ENCODE peak calls at places on chromosomes 12 and 14, in ten cellular contexts. K is EL; T is stimulated activated CD4-positive, alpha-beta T cell treated with anti-CD3 and anti-CD28 coated beads, Interleukin-4, amount 100 ng/mL, for 4 hours; W is osteocyte; Z is NCI-H1436 treated with DMSO at 0.1 percent for 48 hours; L is GM03348; O is non-pigmented ciliary epithelial cell; S is activated CD8-positive, alpha-beta T cell treated with anti-CD3 and anti-CD28 coated beads, Interleukin-2, amount 10 ng/mL, durations not matched to agents 7 days and 5 days; R is astrocyte of the spinal cord; D is HS-5. Q is an unnamed sample.

GRCh38 chr12:92396647-92397258 is 251.1 kb upstream of the BTG1 start:
- DNase-seq in K (peak), T (peak), W (no peak), Z (no peak), L (peak), O (peak), S (no peak), R (peak), D (peak), Q (no peak)

GRCh38 chr14:37721976-37722659 is 126.7 kb downstream of the TTC6 start:
- DNase-seq in K (peak), T (no peak), W (no peak), Z (no peak), L (no peak), O (no peak), S (no peak), R (no peak), D (no peak), Q (no peak)

GRCh38 chr12:2959508-2960431 is 573 bp downstream of the TEAD4 start:
- DNase-seq in K (peak), T (no peak), W (peak), Z (no peak), L (peak), O (no peak), S (no peak), R (peak), D (no peak), Q (peak)

GRCh38 chr14:72932893-72933292 is 6.6 kb downstream of the DCAF4 start:
- DNase-seq in K (no peak), T (no peak), W (no peak), Z (no peak), L (no peak), O (no peak), S (no peak), R (no peak), D (no peak), Q (no peak)

GRCh38 chr14:101022916-101023435 is 119.5 kb upstream of the RTL1 start:
- DNase-seq in K (no peak), T (no peak), W (peak), Z (no peak), L (no peak), O (no peak), S (no peak), R (no peak), D (no peak), Q (no peak)

GRCh38 chr12:12764824-12765223 is 20.6 kb upstream of the APOLD1 start:
- DNase-seq in K (no peak), T (no peak), W (no peak), Z (no peak), L (no peak), O (no peak), S (no peak), R (no peak), D (no peak), Q (no peak)

GRCh38 chr12:89965993-89966392 is 257.4 kb upstream of the ATP2B1 start:
- DNase-seq in K (no peak), T (no peak), W (no peak), Z (no peak), L (no peak), O (no peak), S (no peak), R (no peak), D (no peak), Q (no peak)

GRCh38 chr14:94345344-94346072 is 22.4 kb upstream of the SERPINA6 start:
- DNase-seq in K (peak), T (peak), W (peak), Z (no peak), L (peak), O (peak), S (no peak), R (peak), D (peak), Q (no peak)

GRCh38 chr12:3680919-3681594 is 71.9 kb downstream of the CRACR2A start:
- DNase-seq in K (no peak), T (no peak), W (peak), Z (no peak), L (no peak), O (no peak), S (no peak), R (peak), D (no peak), Q (no peak)

GRCh38 chr12:39619316-39619659 is 315 bp downstream of the ABCD2 start:
- DNase-seq in K (no peak), T (no peak), W (no peak), Z (no peak), L (no peak), O (no peak), S (peak), R (no peak), D (no peak), Q (peak)

GRCh38 chr14:90193925-90194324 is 62.4 kb upstream of the PSMC1 start:
- DNase-seq in K (no peak), T (no peak), W (no peak), Z (no peak), L (no peak), O (no peak), S (no peak), R (no peak), D (no peak), Q (no peak)

GRCh38 chr12:9751204-9752144 is 9.2 kb downstream of the CD69 start:
- DNase-seq in K (peak), T (peak), W (no peak), Z (no peak), L (peak), O (no peak), S (peak), R (peak), D (no peak), Q (no peak)

GRCh38 chr14:52391866-52392600 is 77.9 kb downstream of the PTGER2 start:
- DNase-seq in K (peak), T (no peak), W (no peak), Z (no peak), L (peak), O (no peak), S (no peak), R (peak), D (peak), Q (no peak)

GRCh38 chr12:74790958-74791357 is 253.3 kb downstream of the ATXN7L3B start:
- DNase-seq in K (no peak), T (no peak), W (no peak), Z (no peak), L (no peak), O (no peak), S (no peak), R (no peak), D (no peak), Q (no peak)

GRCh38 chr12:27237790-27238771 is 6.0 kb upstream of the STK38L start:
- DNase-seq in K (no peak), T (no peak), W (no peak), Z (no peak), L (no peak), O (no peak), S (no peak), R (no peak), D (no peak), Q (no peak)

GRCh38 chr14:55416866-55417265 is 5.2 kb upstream of the ATG14 start:
- DNase-seq in K (peak), T (no peak), W (no peak), Z (no peak), L (no peak), O (no peak), S (peak), R (no peak), D (no peak), Q (no peak)

GRCh38 chr12:109722753-109723109 is 9.1 kb downstream of the FAM222A start:
- DNase-seq in K (no peak), T (no peak), W (no peak), Z (no peak), L (no peak), O (no peak), S (no peak), R (no peak), D (no peak), Q (no peak)

GRCh38 chr14:68232643-68233055 is 413.1 kb downstream of the RAD51B start:
- DNase-seq in K (peak), T (peak), W (no peak), Z (no peak), L (peak), O (peak), S (no peak), R (peak), D (peak), Q (peak)

GRCh38 chr12:69459477-69459876 is 10.7 kb upstream of the FRS2 start:
- DNase-seq in K (no peak), T (no peak), W (no peak), Z (no peak), L (no peak), O (no peak), S (no peak), R (no peak), D (no peak), Q (peak)

GRCh38 chr12:91406920-91407341 is 224.3 kb upstream of the DCN start:
- DNase-seq in K (peak), T (peak), W (no peak), Z (peak), L (no peak), O (no peak), S (no peak), R (peak), D (peak), Q (no peak)

GRCh38 chr12:47904647-47905312 is at the start of gene VDR:
- DNase-seq in K (peak), T (peak), W (no peak), Z (peak), L (peak), O (no peak), S (peak), R (peak), D (peak), Q (peak)

GRCh38 chr14:55976619-55977018 is 141.6 kb upstream of the PELI2 start:
- DNase-seq in K (no peak), T (no peak), W (no peak), Z (no peak), L (no peak), O (no peak), S (no peak), R (no peak), D (no peak), Q (no peak)

GRCh38 chr12:76470028-76470939 is 89.3 kb downstream of the OSBPL8 start:
- DNase-seq in K (peak), T (peak), W (no peak), Z (no peak), L (peak), O (peak), S (no peak), R (peak), D (peak), Q (no peak)

GRCh38 chr12:6434205-6435180 is 10.3 kb upstream of the CD27 start:
- DNase-seq in K (no peak), T (peak), W (no peak), Z (no peak), L (no peak), O (no peak), S (peak), R (no peak), D (no peak), Q (no peak)